ENCODE peak calls at places on chromosomes 12 and 14, in nine cellular contexts. T is brain microvascular endothelial cell, P is stomach, M is HCT116, C is thoracic aorta, B is testis, K is hepatocyte, Y is lung, S is MM.1S. N is an unnamed sample.

GRCh38 chr14:71372411-71372838 is 465.2 kb downstream of the PCNX1 start:
- DNase-seq in T (no peak), P (no peak), M (no peak), C (no peak), B (no peak), K (peak), Y (no peak), S (no peak), N (peak)

GRCh38 chr12:77064891-77065360 is 443 bp downstream of the E2F7 start:
- DNase-seq in T (no peak), P (no peak), M (no peak), C (no peak), B (no peak), K (no peak), Y (no peak), S (peak), N (peak)

GRCh38 chr14:25006961-25007795 is 42.8 kb downstream of the STXBP6 start:
- DNase-seq in T (peak), P (no peak), M (no peak), C (no peak), B (no peak), K (peak), Y (no peak), S (no peak), N (peak)

GRCh38 chr12:12018454-12018853 is 52.3 kb upstream of the BCL2L14 start:
- DNase-seq in T (no peak), P (no peak), M (no peak), C (no peak), B (peak), K (peak), Y (no peak), S (no peak), N (peak)

GRCh38 chr14:52272375-52272774 is 4.9 kb downstream of the PTGDR start:
- DNase-seq in T (peak), P (no peak), M (peak), C (no peak), B (no peak), K (no peak), Y (no peak), S (peak), N (no peak)

GRCh38 chr12:95218164-95218851 is 701 bp downstream of the VEZT start:
- DNase-seq in T (peak), P (no peak), M (no peak), C (no peak), B (peak), K (no peak), Y (no peak), S (peak), N (peak)

GRCh38 chr12:53102883-53103807 is at the start of gene SOAT2:
- DNase-seq in T (no peak), P (no peak), M (no peak), C (no peak), B (no peak), K (peak), Y (no peak), S (peak), N (no peak)

GRCh38 chr12:66132408-66132807 is 1.9 kb upstream of the LLPH start:
- DNase-seq in T (peak), P (no peak), M (peak), C (no peak), B (no peak), K (peak), Y (no peak), S (no peak), N (peak)

GRCh38 chr12:57766464-57767311 is at the start of gene CYP27B1:
- DNase-seq in T (no peak), P (no peak), M (no peak), C (no peak), B (peak), K (no peak), Y (no peak), S (no peak), N (peak)

GRCh38 chr12:85325452-85325851 is 45.4 kb downstream of the ALX1 start:
- DNase-seq in T (no peak), P (no peak), M (no peak), C (no peak), B (peak), K (no peak), Y (no peak), S (no peak), N (no peak)

GRCh38 chr14:71607056-71607455 is 325.2 kb upstream of the RGS6 start:
- DNase-seq in T (no peak), P (no peak), M (no peak), C (no peak), B (peak), K (no peak), Y (no peak), S (no peak), N (no peak)

GRCh38 chr12:118346895-118347294 is 25.8 kb downstream of the TAOK3 start:
- DNase-seq in T (no peak), P (no peak), M (no peak), C (no peak), B (no peak), K (no peak), Y (no peak), S (no peak), N (no peak)

GRCh38 chr12:100414756-100415155 is 57.9 kb downstream of the SLC17A8 start:
- DNase-seq in T (no peak), P (no peak), M (no peak), C (no peak), B (no peak), K (no peak), Y (no peak), S (no peak), N (no peak)
- H3K27ac ChIP-seq in T (no peak), P (no peak), M (no peak), C (no peak), B (no peak), K (no peak), Y (no peak), S (no peak), N (no peak)

GRCh38 chr12:2649201-2650030 is 145.4 kb upstream of the FKBP4 start:
- DNase-seq in T (no peak), P (no peak), M (no peak), C (no peak), B (no peak), K (no peak), Y (no peak), S (no peak), N (no peak)
- TF ChIP-seq CTCF in T (no peak), P (no peak), M (no peak), C (no peak), B (no peak), K (no peak), Y (no peak), S (no peak), N (no peak)

GRCh38 chr14:59248170-59248569 is 59.7 kb downstream of the DAAM1 start:
- DNase-seq in T (no peak), P (no peak), M (no peak), C (no peak), B (no peak), K (no peak), Y (no peak), S (no peak), N (no peak)

GRCh38 chr14:59245809-59246295 is 57.4 kb downstream of the DAAM1 start:
- DNase-seq in T (no peak), P (no peak), M (no peak), C (no peak), B (no peak), K (no peak), Y (no peak), S (peak), N (no peak)

GRCh38 chr14:59243174-59243573 is 54.7 kb downstream of the DAAM1 start:
- DNase-seq in T (no peak), P (no peak), M (no peak), C (no peak), B (no peak), K (no peak), Y (no peak), S (no peak), N (no peak)

GRCh38 chr14:59246566-59246965 is 58.1 kb downstream of the DAAM1 start:
- DNase-seq in T (no peak), P (no peak), M (no peak), C (no peak), B (no peak), K (no peak), Y (no peak), S (no peak), N (no peak)

DNA sequence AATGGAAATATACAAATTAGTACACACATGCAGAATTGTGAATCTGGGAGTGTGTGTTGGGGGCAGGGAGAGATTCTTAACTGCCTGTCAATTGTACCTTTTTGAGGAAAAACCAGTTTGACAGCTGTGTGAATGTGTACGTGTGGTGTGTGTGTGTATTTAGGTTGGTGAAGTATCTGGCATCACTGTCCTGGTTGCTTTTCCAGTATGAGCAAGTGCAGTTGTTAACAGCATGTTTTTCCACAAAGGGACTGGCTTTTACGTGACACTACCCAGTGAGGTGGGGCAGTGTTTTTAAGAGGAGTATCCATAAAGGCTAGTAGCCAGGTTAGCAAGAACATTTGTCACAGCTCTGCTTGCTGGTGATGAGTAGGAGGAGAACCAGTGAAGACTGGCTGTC is 56.1 kb downstream of the DAAM1 start:
- DNase-seq in T (no peak), P (no peak), M (no peak), C (no peak), B (no peak), K (peak), Y (no peak), S (no peak), N (no peak)
- H3K27ac ChIP-seq in T (no peak), P (no peak), M (no peak), C (no peak), B (no peak), K (peak), Y (no peak), S (no peak), N (no peak)

GRCh38 chr12:9753042-9753820 is 7.5 kb downstream of the CD69 start:
- DNase-seq in T (no peak), P (no peak), M (no peak), C (no peak), B (no peak), K (no peak), Y (no peak), S (no peak), N (no peak)

GRCh38 chr12:9750276-9751203 is 10.2 kb downstream of the CD69 start:
- DNase-seq in T (peak), P (no peak), M (peak), C (no peak), B (peak), K (peak), Y (peak), S (peak), N (peak)

GRCh38 chr12:9754097-9754964 is 6.4 kb downstream of the CD69 start:
- DNase-seq in T (no peak), P (no peak), M (no peak), C (no peak), B (no peak), K (no peak), Y (no peak), S (no peak), N (no peak)

GRCh38 chr12:9752145-9752717 is 8.5 kb downstream of the CD69 start:
- DNase-seq in T (no peak), P (no peak), M (no peak), C (no peak), B (no peak), K (no peak), Y (no peak), S (no peak), N (no peak)

DNA sequence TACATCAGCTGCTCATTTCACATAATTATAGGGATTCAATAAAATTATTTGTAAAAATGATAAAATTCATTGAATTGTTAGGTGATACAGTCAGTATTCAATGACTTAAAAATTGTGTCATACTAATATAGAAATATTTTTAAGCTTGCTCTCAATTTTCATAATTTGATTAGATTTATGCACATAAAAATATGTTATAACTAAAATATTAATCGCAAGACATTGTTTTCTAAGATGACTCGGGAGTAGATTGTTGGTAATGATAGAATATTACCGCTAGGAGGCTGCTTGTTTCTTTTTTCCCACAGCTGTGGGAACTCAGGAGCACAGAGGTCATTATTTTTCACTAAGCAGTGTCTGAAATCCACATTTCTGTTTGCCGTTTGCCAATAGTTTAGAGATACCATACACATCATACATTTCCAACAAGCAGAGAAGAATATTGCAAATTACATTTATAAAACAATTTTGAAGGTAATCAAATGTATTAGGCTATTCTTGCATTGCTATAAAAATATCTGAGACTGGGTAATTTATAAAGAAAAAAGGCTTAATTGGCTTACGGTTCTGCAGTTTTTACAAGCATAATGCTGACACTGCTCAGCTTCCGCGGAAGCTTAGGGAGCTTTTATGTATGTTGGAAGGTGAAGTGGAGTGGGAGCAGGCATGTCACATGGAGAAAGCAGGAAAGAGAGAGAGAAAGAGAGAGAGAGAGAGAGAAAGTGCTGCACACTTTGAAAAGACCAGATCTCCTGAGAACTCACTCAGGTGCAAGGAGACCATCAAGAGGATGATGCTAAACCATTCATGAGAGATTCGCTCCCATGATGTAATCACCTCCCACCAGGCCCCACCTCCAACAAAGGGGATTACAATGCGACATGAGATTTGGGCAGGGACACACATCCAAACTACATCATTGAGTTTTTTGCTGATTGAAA is 9.2 kb downstream of the CD69 start:
- DNase-seq in T (no peak), P (no peak), M (peak), C (no peak), B (no peak), K (no peak), Y (no peak), S (peak), N (peak)
- TF ChIP-seq CTCF in T (peak), P (no peak), M (peak), C (no peak), B (peak), K (no peak), Y (peak), S (peak), N (no peak)

GRCh38 chr12:50960130-50960529 is 7.8 kb downstream of the HIGD1C start:
- DNase-seq in T (peak), P (no peak), M (no peak), C (no peak), B (no peak), K (no peak), Y (no peak), S (peak), N (no peak)
- H3K27ac ChIP-seq in T (no peak), P (no peak), M (no peak), C (no peak), B (no peak), K (peak), Y (no peak), S (no peak), N (no peak)

DNA sequence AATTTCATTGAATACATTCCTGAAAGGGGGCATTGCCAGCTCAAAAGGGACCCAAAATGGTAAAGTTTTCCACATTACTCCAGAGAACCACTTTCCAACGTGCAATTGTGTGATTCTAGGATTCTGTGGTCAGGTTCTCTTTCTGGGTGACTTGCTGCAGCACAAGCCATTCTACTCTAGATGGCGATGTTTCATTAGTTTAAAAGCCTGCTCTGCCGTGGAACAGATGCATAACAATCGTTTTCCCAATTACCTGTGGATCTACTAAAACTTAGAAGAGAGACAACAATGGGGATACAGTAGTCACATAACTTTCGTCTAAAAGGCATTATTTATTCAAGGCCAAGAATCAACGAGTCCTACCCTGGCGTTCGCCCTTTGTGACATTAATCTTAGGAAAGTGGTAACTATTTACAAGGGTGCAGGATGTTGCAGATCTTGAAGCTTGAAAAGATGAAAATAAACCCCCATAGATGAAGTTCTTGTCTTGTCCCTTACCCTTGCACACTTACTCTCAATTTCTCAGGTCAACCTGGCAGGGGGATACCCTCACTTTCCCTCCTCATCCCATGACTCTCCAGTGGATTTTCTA is 400.9 kb downstream of the SNAPC1 start:
- DNase-seq in T (peak), P (no peak), M (peak), C (no peak), B (peak), K (peak), Y (no peak), S (peak), N (peak)
- TF ChIP-seq CTCF in T (peak), P (peak), M (peak), C (no peak), B (peak), K (peak), Y (peak), S (peak), N (peak)

N was measured in RWPE1.